ENCODE peak calls at places on chromosomes 4 and X, in ten cellular contexts. O is NCI-H2081; P is nephron progenitor cell; R is fibroblast of lung; Q is activated naive CD4-positive, alpha-beta T cell; D is naive thymus-derived CD8-positive, alpha-beta T cell; K is CD4-positive, alpha-beta memory T cell; E is NCI-H1105; L is HEK293T; C is tibial nerve. F is an unnamed sample.

GRCh38 chr4:69689530-69690111 is 36.6 kb upstream of the UGT2A1 start:
- DNase-seq in O (no peak), Q (no peak), P (no peak), K (peak; percentile 38), C (peak; percentile 32), E (no peak), L (peak; percentile 16), D (no peak), R (peak; percentile 74), F (peak; percentile 41)

GRCh38 chr4:42781325-42781724 is 111.2 kb upstream of the GRXCR1 start:
- DNase-seq in L (no peak), Q (no peak), K (no peak), C (no peak), D (no peak), E (no peak), R (no peak), O (no peak), P (no peak), F (no peak)

GRCh38 chrX:22433292-22434070 is 160.8 kb downstream of the CBLL2 start:
- DNase-seq in E (no peak), P (no peak), L (no peak), Q (no peak), K (no peak), O (no peak), R (no peak), D (no peak), C (no peak), F (no peak)

GRCh38 chr4:7165874-7166201 is 26.5 kb upstream of the SORCS2 start:
- DNase-seq in E (no peak), Q (no peak), K (no peak), C (no peak), O (no peak), P (no peak), R (no peak), L (no peak), D (no peak), F (no peak)

GRCh38 chr4:134201216-134202098 is at the start of gene PABPC4L:
- DNase-seq in L (peak; percentile 72), P (peak; percentile 60), E (peak; percentile 79), C (peak; percentile 9), K (no peak), D (no peak), O (peak; percentile 7), R (peak; percentile 63), Q (no peak), F (no peak)

GRCh38 chr4:139559692-139560091 is 3.7 kb upstream of the SETD7 start:
- DNase-seq in K (no peak), E (no peak), C (no peak), R (no peak), L (no peak), D (no peak), O (no peak), Q (no peak), P (no peak), F (no peak)

GRCh38 chrX:14777484-14777883 is 95.4 kb downstream of the FANCB start:
- DNase-seq in O (no peak), L (no peak), K (no peak), C (no peak), D (no peak), Q (no peak), R (peak; percentile 23), P (no peak), E (no peak), F (no peak)

GRCh38 chr4:78776729-78777555 is 792 bp downstream of the BMP2K start:
- DNase-seq in L (peak; percentile 41), R (peak; percentile 64), K (peak; percentile 52), E (no peak), P (peak; percentile 43), D (peak; percentile 25), Q (peak; percentile 43), C (peak; percentile 20), O (no peak), F (no peak)

GRCh38 chrX:13868481-13869040 is 51.7 kb upstream of the GPM6B start:
- DNase-seq in D (no peak), O (no peak), P (no peak), R (peak; percentile 74), C (no peak), E (no peak), L (no peak), K (no peak), Q (no peak), F (no peak)

GRCh38 chr4:24659241-24659961 is 75.0 kb upstream of the DHX15 start:
- DNase-seq in K (no peak), C (no peak), D (no peak), O (peak; percentile 16), L (no peak), R (peak; percentile 67), P (no peak), E (no peak), Q (no peak), F (no peak)

GRCh38 chr4:139229534-139230039 is 50.4 kb downstream of the MGARP start:
- DNase-seq in O (peak; percentile 11), P (no peak), C (peak; percentile 60), E (peak; percentile 0), R (peak; percentile 81), K (peak; percentile 54), D (no peak), Q (no peak), L (peak; percentile 54), F (peak; percentile 18)

GRCh38 chr4:124939908-124940307 is 227.4 kb upstream of the ANKRD50 start:
- DNase-seq in K (no peak), D (no peak), C (no peak), P (no peak), L (no peak), Q (no peak), R (no peak), O (no peak), E (no peak), F (no peak)

GRCh38 chr4:111930658-111931057 is 214.6 kb upstream of the FAM241A start:
- DNase-seq in K (no peak), O (no peak), R (no peak), C (no peak), Q (no peak), E (no peak), P (no peak), D (no peak), L (no peak), F (no peak)

GRCh38 chr4:105232374-105232773 is 85.7 kb downstream of the TET2 start:
- DNase-seq in K (no peak), P (no peak), E (no peak), L (no peak), R (no peak), D (no peak), Q (no peak), C (no peak), O (no peak), F (no peak)

GRCh38 chr4:174316954-174317353 is 33.2 kb downstream of the CEP44 start:
- DNase-seq in P (no peak), D (no peak), Q (no peak), O (no peak), C (no peak), R (peak; percentile 11), K (no peak), E (no peak), L (no peak), F (no peak)

GRCh38 chr4:71732706-71733105 is 51.2 kb downstream of the GC start:
- DNase-seq in Q (no peak), E (no peak), R (peak; percentile 56), K (no peak), P (no peak), D (no peak), C (no peak), L (peak; percentile 31), O (no peak), F (peak; percentile 2)

GRCh38 chr4:35175894-35176293 is 1068.4 kb downstream of the ARAP2 start:
- DNase-seq in Q (no peak), K (no peak), O (no peak), L (no peak), D (no peak), P (no peak), R (no peak), C (no peak), E (no peak), F (no peak)

GRCh38 chr4:13547563-13548041 is 3.3 kb upstream of the NKX3-2 start:
- DNase-seq in D (no peak), P (peak; percentile 68), R (no peak), K (no peak), C (no peak), O (peak; percentile 48), E (no peak), L (no peak), Q (peak; percentile 22), F (no peak)

GRCh38 chrX:38271154-38271716 is 50.6 kb upstream of the SRPX start:
- DNase-seq in K (no peak), R (peak; percentile 16), C (no peak), Q (no peak), D (no peak), E (no peak), O (no peak), L (no peak), P (no peak), F (no peak)

GRCh38 chrX:13180807-13181206 is 136.4 kb upstream of the FAM9C start:
- DNase-seq in K (no peak), D (no peak), P (no peak), L (no peak), E (no peak), C (no peak), R (peak; percentile 51), Q (no peak), O (no peak), F (no peak)

GRCh38 chrX:41022579-41022978 is 62.7 kb upstream of the USP9X start:
- DNase-seq in P (no peak), D (no peak), L (no peak), K (no peak), C (no peak), E (no peak), R (peak; percentile 39), Q (no peak), O (no peak), F (no peak)

GRCh38 chr4:107654694-107655093 is 65.3 kb downstream of the PAPSS1 start:
- DNase-seq in R (no peak), L (peak; percentile 70), K (no peak), Q (no peak), E (no peak), D (no peak), O (peak; percentile 73), C (no peak), P (peak; percentile 2), F (no peak)

GRCh38 chrX:71618787-71619186 is 476 bp upstream of the CXCR3 start:
- DNase-seq in Q (no peak), E (no peak), D (no peak), O (no peak), R (no peak), L (no peak), C (no peak), K (no peak), P (no peak), F (no peak)

GRCh38 chrX:11667286-11667685 is 1.6 kb upstream of the ARHGAP6 start:
- DNase-seq in R (no peak), P (no peak), L (no peak), O (no peak), C (no peak), Q (no peak), K (no peak), E (no peak), D (no peak), F (no peak)